ENCODE peak calls at places on chromosomes 4 and X, in four cellular contexts. R, W, K and C are unnamed samples.
A peak's percentile ranks its signal among the peaks of the same experiment; 100 is the strongest.

GRCh38 chr4:757111-757510 is 51.5 kb downstream of the PCGF3 start:
- DNase-seq in R (no peak), W (no peak), K (no peak), C (no peak)

GRCh38 chr4:70365479-70365878 is 4.9 kb downstream of the SMR3A start:
- DNase-seq in R (no peak), W (no peak), K (no peak), C (no peak)

GRCh38 chrX:16993791-16994318 is 47.4 kb downstream of the REPS2 start:
- DNase-seq in R (no peak), W (no peak), K (no peak), C (no peak)

GRCh38 chr4:6251365-6251764 is 18.3 kb upstream of the WFS1 start:
- DNase-seq in R (no peak), W (no peak), K (no peak), C (no peak)

GRCh38 chrX:74343327-74343969 is 39.5 kb downstream of the ZCCHC13 start:
- DNase-seq in R (no peak), W (no peak), K (no peak), C (no peak)

GRCh38 chr4:13262816-13263215 is 221.3 kb downstream of the RAB28 start:
- DNase-seq in R (no peak), W (no peak), K (no peak), C (no peak)

GRCh38 chr4:137083571-137083970 is 448.7 kb downstream of the PCDH18 start:
- DNase-seq in R (no peak), W (no peak), K (no peak), C (no peak)

GRCh38 chr4:124423160-124423559 is 289.4 kb downstream of the ANKRD50 start:
- DNase-seq in R (no peak), W (no peak), K (no peak), C (no peak)

GRCh38 chr4:186685744-186686143 is 37.9 kb downstream of the FAT1 start:
- DNase-seq in R (no peak), W (no peak), K (no peak), C (no peak)

GRCh38 chr4:124111922-124112321 is 600.6 kb downstream of the ANKRD50 start:
- DNase-seq in R (peak; percentile 76), W (no peak), K (no peak), C (no peak)

GRCh38 chr4:145909331-145909730 is 29.3 kb downstream of the ZNF827 start:
- DNase-seq in R (peak; percentile 18), W (no peak), K (no peak), C (no peak)

GRCh38 chrX:24979081-24979480 is 36.7 kb downstream of the ARX start:
- DNase-seq in R (no peak), W (no peak), K (no peak), C (no peak)

GRCh38 chrX:26952213-26952612 is 510.9 kb downstream of the PPP4R3C start:
- DNase-seq in R (no peak), W (no peak), K (no peak), C (no peak)

GRCh38 chr4:1564535-1565375 is 119.4 kb downstream of the FAM53A start:
- DNase-seq in R (no peak), W (no peak), K (peak; percentile 3), C (no peak)

GRCh38 chrX:145727476-145727875 is 90.2 kb upstream of the SLITRK2 start:
- DNase-seq in R (no peak), W (no peak), K (no peak), C (no peak)

GRCh38 chr4:153651041-153651960 is 32.8 kb upstream of the TLR2 start:
- DNase-seq in R (no peak), W (peak; percentile 47), K (no peak), C (peak; percentile 28)

GRCh38 chr4:8117278-8117682 is 41.3 kb downstream of the ABLIM2 start:
- DNase-seq in R (no peak), W (peak; percentile 52), K (peak; percentile 19), C (peak; percentile 15)

GRCh38 chr4:52199574-52200338 is 148.7 kb downstream of the SPATA18 start:
- DNase-seq in R (no peak), W (no peak), K (no peak), C (no peak)

GRCh38 chr4:74446193-74446868 is 1.4 kb downstream of the AREG start:
- DNase-seq in R (no peak), W (no peak), K (no peak), C (no peak)

GRCh38 chr4:24312261-24312913 is 272.0 kb downstream of the DHX15 start:
- DNase-seq in R (no peak), W (no peak), K (no peak), C (no peak)